ENCODE peak calls at places on chromosomes 12 and 14, in four cellular contexts. J, W, R and M are unnamed samples.

GRCh38 chr14:51293149-51293925 is 53.3 kb downstream of the TMX1 start:
- DNase-seq in J (no peak), W (no peak), R (no peak), M (no peak)

GRCh38 chr12:5912011-5912410 is 33.0 kb downstream of the ANO2 start:
- DNase-seq in J (no peak), R (no peak), W (no peak), M (no peak)

GRCh38 chr14:105865904-105866840 is 339.8 kb downstream of the TMEM121 start:
- DNase-seq in J (no peak), R (no peak), W (peak), M (no peak)

GRCh38 chr14:72476657-72477499 is 417.0 kb downstream of the DPF3 start:
- DNase-seq in W (no peak), R (no peak), J (no peak), M (peak)

GRCh38 chr14:61280092-61280525 is 1.0 kb downstream of the TMEM30B start:
- DNase-seq in R (no peak), W (peak), J (no peak), M (no peak)

GRCh38 chr14:46769292-46769691 is 117.7 kb upstream of the RPL10L start:
- DNase-seq in R (no peak), J (no peak), W (no peak), M (peak)

GRCh38 chr14:101349108-101349507 is 212.2 kb upstream of the DIO3 start:
- DNase-seq in J (no peak), R (no peak), W (no peak), M (no peak)

GRCh38 chr12:75834591-75834990 is 197.0 kb downstream of the PHLDA1 start:
- DNase-seq in W (no peak), R (no peak), J (no peak), M (no peak)

GRCh38 chr14:30768791-30769190 is 105.6 kb upstream of the COCH start:
- DNase-seq in J (no peak), W (no peak), R (no peak), M (no peak)

GRCh38 chr14:54259821-54260220 is 137.0 kb upstream of the CDKN3 start:
- DNase-seq in W (no peak), R (no peak), J (no peak), M (no peak)

GRCh38 chr14:41663478-41663845 is 56.8 kb downstream of the LRFN5 start:
- DNase-seq in R (no peak), W (no peak), J (no peak), M (no peak)

GRCh38 chr12:23760495-23760894 is 189.0 kb downstream of the SOX5 start:
- DNase-seq in W (no peak), R (no peak), J (no peak), M (no peak)

GRCh38 chr12:119440961-119441360 is 106.4 kb downstream of the CCDC60 start:
- DNase-seq in J (no peak), R (no peak), W (no peak), M (no peak)

GRCh38 chr12:21711376-21711775 is 53.7 kb upstream of the LDHB start:
- DNase-seq in R (no peak), W (no peak), J (no peak), M (no peak)

GRCh38 chr12:21713138-21713537 is 55.5 kb upstream of the LDHB start:
- DNase-seq in R (no peak), J (no peak), W (no peak), M (no peak)

GRCh38 chr12:21710944-21711343 is 53.3 kb upstream of the LDHB start:
- DNase-seq in W (no peak), J (no peak), R (no peak), M (no peak)
- TF ChIP-seq RFX5 in W (no peak), J (no peak), R (no peak), M (no peak)

GRCh38 chr12:78641837-78642423 is 222.6 kb upstream of the SYT1 start:
- DNase-seq in J (no peak), W (no peak), R (no peak), M (no peak)

GRCh38 chr12:78651755-78652154 is 212.8 kb upstream of the SYT1 start:
- DNase-seq in R (no peak), W (peak), J (no peak), M (no peak)

GRCh38 chr12:78645956-78646355 is 218.6 kb upstream of the SYT1 start:
- DNase-seq in J (no peak), R (peak), W (no peak), M (no peak)
- TF ChIP-seq NFIC in J (no peak), R (no peak), W (no peak), M (no peak)

GRCh38 chr14:90545966-90546751 is 149.3 kb downstream of the CALM1 start:
- DNase-seq in R (no peak), W (peak), J (no peak), M (no peak)

GRCh38 chr14:90547250-90547649 is 150.4 kb downstream of the CALM1 start:
- DNase-seq in W (no peak), R (no peak), J (no peak), M (no peak)

GRCh38 chr14:90545431-90545830 is 148.6 kb downstream of the CALM1 start:
- DNase-seq in R (no peak), W (no peak), J (no peak), M (no peak)

GRCh38 chr14:90547968-90548367 is 151.1 kb downstream of the CALM1 start:
- DNase-seq in J (no peak), W (no peak), R (no peak), M (no peak)

DNA sequence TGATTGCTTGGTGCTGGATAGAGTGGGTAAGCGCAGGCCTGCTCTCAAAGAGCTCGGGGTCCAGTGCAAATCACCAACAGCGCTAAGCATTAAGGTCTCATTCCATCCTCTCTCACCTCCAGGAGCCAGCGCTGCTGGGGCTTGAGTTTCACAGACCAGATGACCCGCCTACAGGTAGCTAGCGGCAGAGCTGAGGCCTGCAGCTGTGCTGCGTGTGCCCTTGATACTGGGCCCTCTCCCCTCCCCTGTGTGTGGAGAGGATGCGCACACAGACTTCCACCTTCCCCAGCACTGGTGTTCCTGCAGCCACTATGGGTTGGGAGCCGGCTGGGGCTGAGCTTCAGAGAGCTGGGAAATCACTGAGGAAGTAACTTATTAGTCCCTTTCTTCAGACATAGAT is 149.9 kb downstream of the CALM1 start:
- DNase-seq in R (no peak), J (no peak), W (no peak), M (no peak)
- TF ChIP-seq RFX5 in R (no peak), J (no peak), W (no peak), M (no peak)

GRCh38 chr14:93006484-93007128 is 83.7 kb downstream of the CHGA start:
- DNase-seq in R (no peak), W (no peak), J (no peak), M (no peak)

GRCh38 chr14:93007225-93007997 is 84.5 kb downstream of the CHGA start:
- DNase-seq in R (no peak), J (no peak), W (no peak), M (peak)

GRCh38 chr14:93010118-93010475 is 87.1 kb downstream of the CHGA start:
- DNase-seq in W (no peak), R (peak), J (no peak), M (no peak)

GRCh38 chr14:93009471-93010117 is 86.6 kb downstream of the CHGA start:
- DNase-seq in R (no peak), J (no peak), W (peak), M (no peak)

DNA sequence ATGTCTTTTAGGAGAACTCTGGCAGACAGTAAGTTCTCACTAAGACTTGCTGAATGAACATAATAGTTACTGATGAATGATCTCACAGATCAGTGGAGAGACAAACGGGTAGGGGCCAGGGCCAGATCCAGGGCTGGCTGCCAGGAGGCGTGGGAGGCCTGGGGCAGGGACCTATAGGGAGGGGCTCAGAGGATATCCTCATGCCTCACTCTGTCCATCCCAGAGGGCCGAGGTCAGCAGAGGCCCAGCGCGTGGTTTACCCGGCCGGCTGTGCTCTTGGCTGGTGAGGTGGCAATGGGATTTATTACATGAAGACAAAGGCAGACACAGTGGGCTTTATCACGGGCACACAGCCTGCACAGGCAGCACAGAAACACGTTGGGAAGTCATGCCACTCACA is 85.4 kb downstream of the CHGA start:
- DNase-seq in J (peak), R (no peak), W (peak), M (no peak)
- TF ChIP-seq NFIC in J (peak), R (no peak), W (no peak), M (no peak)

GRCh38 chr12:31322651-31323248 is 3.2 kb downstream of the SINHCAF start:
- DNase-seq in R (no peak), J (no peak), W (no peak), M (no peak)
- TF ChIP-seq RFX5 in R (no peak), J (no peak), W (no peak), M (no peak)

DNA sequence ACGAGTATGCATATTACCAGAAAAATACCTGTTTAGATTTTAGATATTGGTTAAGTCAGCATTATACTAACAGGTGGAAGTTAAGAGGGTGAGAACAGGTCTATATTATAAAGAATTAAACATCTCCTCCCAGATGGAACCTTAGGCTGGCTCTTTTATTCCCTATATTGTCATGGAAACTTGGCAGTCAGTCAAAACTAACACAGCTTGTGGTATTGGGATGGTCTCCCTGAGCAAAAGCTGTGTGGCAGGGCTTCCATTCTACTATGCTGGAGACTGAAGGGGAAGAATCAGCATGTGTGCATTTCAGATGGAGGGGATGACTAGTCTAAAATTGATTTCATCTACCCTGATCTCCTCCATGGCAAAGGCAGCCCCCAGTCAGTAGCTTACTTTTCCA is 66.7 kb downstream of the SMOC1 start:
- DNase-seq in J (no peak), W (no peak), R (no peak), M (no peak)
- TF ChIP-seq NFIC in J (no peak), W (no peak), R (no peak), M (no peak)

GRCh38 chr14:103740991-103741689 is 25.5 kb downstream of the ZFYVE21 start:
- DNase-seq in R (no peak), W (no peak), J (no peak), M (no peak)
- TF ChIP-seq RFX5 in R (no peak), W (no peak), J (no peak), M (no peak)

GRCh38 chr14:71061458-71061857 is 154.2 kb downstream of the PCNX1 start:
- DNase-seq in R (no peak), J (no peak), W (no peak), M (no peak)
- TF ChIP-seq NFIC in R (no peak), J (no peak), W (no peak), M (no peak)

GRCh38 chr12:130240831-130241590 is 78.7 kb downstream of the FZD10 start:
- DNase-seq in J (no peak), R (no peak), W (peak), M (no peak)
- TF ChIP-seq RFX5 in J (no peak), R (no peak), W (no peak), M (no peak)